ENCODE peak calls at places on chromosome 19, in four cellular contexts. V, G, Z and C are unnamed samples.

GRCh38 chr19:8242212-8242821 is 33.1 kb downstream of the CERS4 start:
- DNase-seq in G (no peak), V (no peak), Z (no peak), C (no peak)

GRCh38 chr19:28051047-28051446 is 1161.9 kb downstream of the UQCRFS1 start:
- DNase-seq in V (no peak), G (no peak), Z (no peak), C (no peak)

GRCh38 chr19:39941615-39942507 is 7.4 kb upstream of the FCGBP start:
- DNase-seq in Z (no peak), G (peak; percentile 30), V (peak; percentile 51), C (no peak)

GRCh38 chr19:39406656-39407393 is at the start of gene ZFP36:
- DNase-seq in G (peak; percentile 92), Z (peak; percentile 85), V (peak; percentile 82), C (peak; percentile 85)

GRCh38 chr19:5578094-5578846 is 10.5 kb upstream of the TINCR start:
- DNase-seq in V (no peak), Z (peak; percentile 91), G (peak; percentile 65), C (peak; percentile 83)

GRCh38 chr19:39351537-39352037 is 9.4 kb downstream of the SAMD4B start:
- DNase-seq in Z (no peak), G (no peak), V (peak; percentile 5), C (no peak)

GRCh38 chr19:48963371-48964204 is 1.5 kb upstream of the FTL start:
- DNase-seq in Z (peak; percentile 61), V (peak; percentile 65), G (peak; percentile 81), C (peak; percentile 68)

GRCh38 chr19:44792286-44792685 is 14.6 kb downstream of the CBLC start:
- DNase-seq in Z (no peak), G (no peak), V (no peak), C (no peak)

GRCh38 chr19:18743281-18743825 is 47.8 kb downstream of the COMP start:
- DNase-seq in V (peak; percentile 28), Z (no peak), G (peak; percentile 88), C (no peak)

GRCh38 chr19:39405930-39406655 is 554 bp upstream of the ZFP36 start:
- DNase-seq in V (no peak), G (no peak), Z (no peak), C (no peak)

GRCh38 chr19:33799507-33799906 is 2.8 kb downstream of the KCTD15 start:
- DNase-seq in V (no peak), Z (no peak), G (no peak), C (no peak)

GRCh38 chr19:18649371-18650047 is 12.7 kb downstream of the KLHL26 start:
- DNase-seq in V (peak; percentile 76), G (no peak), Z (peak; percentile 63), C (no peak)

GRCh38 chr19:18660051-18660910 is 23.2 kb upstream of the CRTC1 start:
- DNase-seq in V (peak; percentile 72), G (peak; percentile 98), Z (no peak), C (no peak)

GRCh38 chr19:30361107-30361447 is 11.1 kb upstream of the ZNF536 start:
- DNase-seq in G (no peak), V (no peak), Z (no peak), C (no peak)

GRCh38 chr19:18654469-18654868 is 17.6 kb downstream of the KLHL26 start:
- DNase-seq in V (no peak), G (no peak), Z (no peak), C (no peak)

DNA sequence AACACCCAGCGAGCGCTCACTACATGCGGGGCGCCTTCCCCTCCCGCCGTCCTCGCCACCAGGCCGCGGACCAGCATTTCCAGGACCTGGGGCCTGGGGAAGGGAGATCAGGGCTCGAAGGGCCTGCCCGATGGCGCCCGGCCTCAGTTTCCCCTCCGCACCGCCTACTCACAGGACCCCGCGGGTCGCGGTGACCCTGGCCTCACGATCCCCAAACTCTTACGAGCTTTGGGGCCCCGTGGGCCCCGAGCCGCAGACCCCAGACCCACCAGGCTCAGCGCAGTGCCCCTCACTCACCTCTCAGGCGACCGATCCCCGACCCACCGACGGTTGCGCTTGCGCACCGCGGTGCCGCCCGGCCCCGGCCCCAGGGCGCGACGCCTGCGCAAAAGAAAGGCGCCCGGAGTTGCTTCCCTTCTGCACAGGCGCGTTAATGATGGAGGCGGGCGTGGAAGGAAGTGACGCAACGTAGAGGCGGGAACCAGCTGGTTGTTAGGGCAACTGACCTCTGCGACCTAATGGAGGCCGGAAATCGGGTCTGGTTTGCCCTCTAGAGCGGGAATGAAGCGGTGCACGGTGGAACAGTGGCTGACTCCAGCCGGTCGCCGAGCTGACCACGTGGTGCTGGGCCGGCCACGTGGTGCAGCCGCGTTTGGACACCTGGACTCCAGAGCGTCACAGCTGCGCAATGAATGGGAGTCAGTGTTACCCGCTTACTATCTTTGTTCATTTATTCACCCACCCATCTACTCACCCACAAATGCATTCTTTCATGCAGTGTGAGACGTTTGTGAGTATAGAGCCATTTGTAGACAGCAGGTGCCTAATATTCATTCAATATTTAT is at the start of gene SGTA:
- DNase-seq in V (peak; percentile 99), Z (peak; percentile 96), G (peak; percentile 99), C (peak; percentile 95)
- TF ChIP-seq CTCF in V (peak; percentile 38), Z (peak; percentile 31), G (peak; percentile 54), C (peak; percentile 39)

GRCh38 chr19:56838680-56838929 is 1.9 kb downstream of the PEG3 start:
- DNase-seq in G (no peak), V (no peak), Z (no peak), C (no peak)

GRCh38 chr19:56837492-56837891 is 3.0 kb downstream of the PEG3 start:
- DNase-seq in V (peak; percentile 0), Z (no peak), G (peak; percentile 91), C (no peak)

GRCh38 chr19:56837004-56837403 is 3.5 kb downstream of the PEG3 start:
- DNase-seq in G (peak; percentile 44), Z (no peak), V (no peak), C (no peak)

GRCh38 chr19:56838930-56839664 is 1.4 kb downstream of the PEG3 start:
- DNase-seq in G (peak; percentile 99), Z (no peak), V (peak; percentile 70), C (no peak)

DNA sequence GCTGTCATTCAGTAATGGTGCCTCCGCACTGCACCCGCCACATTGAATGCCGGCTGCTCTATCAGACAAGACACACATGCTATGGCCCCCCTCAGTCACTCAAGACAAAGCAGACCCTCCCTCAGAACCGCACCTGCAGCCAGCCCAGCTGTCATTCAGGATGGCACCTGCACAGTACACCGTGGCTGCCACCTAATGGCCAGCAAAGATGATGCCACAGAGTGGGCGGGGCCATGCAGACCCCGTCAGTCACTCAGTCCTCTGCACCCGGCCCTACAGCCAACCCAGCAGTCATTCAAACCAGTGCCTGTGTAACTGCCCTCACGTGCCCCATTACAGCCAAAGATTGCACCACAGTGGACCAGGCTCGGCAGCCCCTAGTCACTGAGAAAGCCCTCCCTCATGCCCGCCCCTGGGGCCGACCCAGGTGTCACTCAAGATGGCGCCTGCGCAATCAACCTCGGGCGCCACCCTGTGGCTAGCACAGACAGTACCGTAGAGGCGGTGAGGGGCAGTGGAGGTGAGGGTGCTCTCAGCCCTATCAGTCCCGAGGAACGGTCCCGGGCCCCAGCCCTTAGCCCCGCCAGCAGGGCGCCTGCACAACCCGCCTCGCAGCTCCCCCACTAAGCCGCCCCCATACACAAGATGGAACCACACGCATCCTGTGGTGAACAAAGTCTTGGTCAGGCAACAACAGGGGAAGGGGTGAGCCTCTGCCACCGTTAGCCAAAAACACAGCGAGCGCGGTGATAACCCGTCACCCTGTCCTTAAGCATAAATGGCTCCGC is 2.4 kb downstream of the PEG3 start:
- DNase-seq in G (peak; percentile 79), Z (no peak), V (peak; percentile 4), C (no peak)
- TF ChIP-seq CTCF in G (peak; percentile 35), Z (no peak), V (no peak), C (no peak)

DNA sequence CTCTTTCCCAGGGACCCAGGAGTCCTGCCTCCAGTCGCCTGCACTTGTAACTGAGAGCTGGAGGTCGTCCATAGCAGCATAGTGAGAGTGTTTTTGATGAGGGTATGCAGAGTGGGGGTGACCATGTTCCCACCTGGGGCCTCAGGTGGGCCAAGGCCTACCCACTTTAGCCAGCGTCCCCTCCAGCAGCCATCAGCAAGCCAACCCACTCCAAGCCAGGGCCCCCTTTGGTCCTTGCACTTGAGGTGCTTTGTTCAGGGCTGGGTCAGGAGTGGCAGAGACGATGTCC is 11.9 kb upstream of the SMG9 start:
- DNase-seq in V (no peak), Z (no peak), G (no peak), C (no peak)
- TF ChIP-seq CTCF in V (no peak), Z (peak; percentile 1), G (peak; percentile 2), C (no peak)

GRCh38 chr19:54179921-54180452 is 7.0 kb upstream of the TMC4 start:
- DNase-seq in G (no peak), Z (peak; percentile 79), V (peak; percentile 84), C (peak; percentile 75)
- TF ChIP-seq CTCF in G (no peak), Z (peak; percentile 63), V (peak; percentile 73), C (peak; percentile 20)